ENCODE peak calls at places on chromosomes 1 and 21, in seven cellular contexts. W, H, F, Q, M, L and U are unnamed samples.

GRCh38 chr1:110533230-110533629 is 14.3 kb upstream of the KCNA10 start:
- DNase-seq in W (no peak), H (no peak), F (no peak), Q (no peak), M (no peak), L (no peak), U (no peak)

GRCh38 chr1:33338495-33339211 is 17.8 kb upstream of the A3GALT2 start:
- DNase-seq in W (peak; percentile 69), H (no peak), F (no peak), Q (no peak), M (no peak), L (no peak), U (peak; percentile 71)

GRCh38 chr1:59241909-59242308 is 55.0 kb upstream of the FGGY start:
- DNase-seq in W (no peak), H (no peak), F (no peak), Q (no peak), M (no peak), L (no peak), U (no peak)

GRCh38 chr1:242468749-242469148 is 55.7 kb downstream of the PLD5 start:
- DNase-seq in W (no peak), H (no peak), F (no peak), Q (no peak), M (no peak), L (no peak), U (no peak)

GRCh38 chr1:63326473-63327380 is 4.4 kb downstream of the FOXD3 start:
- DNase-seq in W (no peak), H (no peak), F (no peak), Q (no peak), M (peak; percentile 20), L (no peak), U (no peak)

GRCh38 chr1:84086616-84087015 is 57.5 kb upstream of the PRKACB start:
- DNase-seq in W (no peak), H (no peak), F (no peak), Q (no peak), M (no peak), L (no peak), U (no peak)

GRCh38 chr21:43966946-43967512 is 45.1 kb upstream of the TRAPPC10 start:
- DNase-seq in W (no peak), H (no peak), F (no peak), Q (no peak), M (no peak), L (no peak), U (no peak)

GRCh38 chr1:16321176-16321867 is 31.0 kb downstream of the FBXO42 start:
- DNase-seq in W (no peak), H (no peak), F (no peak), Q (no peak), M (no peak), L (no peak), U (no peak)

GRCh38 chr1:200512191-200512590 is 102.4 kb upstream of the ZNF281 start:
- DNase-seq in W (peak; percentile 57), H (no peak), F (peak; percentile 16), Q (no peak), M (no peak), L (no peak), U (peak; percentile 72)

GRCh38 chr1:221035680-221036153 is 156.5 kb downstream of the HLX start:
- DNase-seq in W (peak; percentile 87), H (no peak), F (peak; percentile 63), Q (no peak), M (no peak), L (no peak), U (no peak)

GRCh38 chr1:91787946-91788345 is 98.0 kb downstream of the TGFBR3 start:
- DNase-seq in W (no peak), H (no peak), F (no peak), Q (no peak), M (no peak), L (no peak), U (no peak)

GRCh38 chr1:213268221-213268620 is 217.2 kb downstream of the RPS6KC1 start:
- DNase-seq in W (peak; percentile 57), H (no peak), F (no peak), Q (no peak), M (no peak), L (no peak), U (no peak)

GRCh38 chr21:35376406-35377135 is 327.5 kb upstream of the RUNX1 start:
- DNase-seq in W (no peak), H (no peak), F (no peak), Q (no peak), M (no peak), L (no peak), U (no peak)

GRCh38 chr1:219669042-219669441 is 56.1 kb upstream of the ZC3H11B start:
- DNase-seq in W (no peak), H (no peak), F (no peak), Q (no peak), M (no peak), L (no peak), U (no peak)

GRCh38 chr1:159827549-159827948 is 876 bp downstream of the SLAMF8 start:
- DNase-seq in W (no peak), H (no peak), F (no peak), Q (no peak), M (no peak), L (no peak), U (no peak)

GRCh38 chr1:56065729-56066128 is 513.6 kb downstream of the PLPP3 start:
- DNase-seq in W (peak; percentile 86), H (no peak), F (no peak), Q (no peak), M (no peak), L (no peak), U (no peak)

GRCh38 chr1:15525043-15525958 is 1.3 kb upstream of the CASP9 start:
- DNase-seq in W (peak; percentile 99), H (no peak), F (peak; percentile 94), Q (peak; percentile 2), M (peak; percentile 99), L (no peak), U (no peak)